ENCODE peak calls at places on chromosome 1, in five cellular contexts. D is HepG2, O is HCT116, W is K562, E is GM12878. A is an unnamed sample.

GRCh38 chr1:168004531-168004930 is 67.7 kb upstream of the MPC2 start:
- DNase-seq in D (no peak), O (no peak), W (no peak), E (no peak), A (no peak)

GRCh38 chr1:201536542-201536941 is 2.4 kb upstream of the NAV1 start:
- DNase-seq in D (no peak), O (peak; percentile 35), W (no peak), E (no peak), A (no peak)

GRCh38 chr1:147539122-147539575 is 2.2 kb upstream of the BCL9 start:
- DNase-seq in D (peak; percentile 77), O (peak; percentile 85), W (peak; percentile 19), E (no peak), A (no peak)

GRCh38 chr1:167752219-167752985 is 30.6 kb downstream of the MPZL1 start:
- DNase-seq in D (peak; percentile 25), O (no peak), W (no peak), E (no peak), A (no peak)

GRCh38 chr1:155179107-155180031 is 5.7 kb downstream of the TRIM46 start:
- DNase-seq in D (no peak), O (no peak), W (no peak), E (no peak), A (no peak)

GRCh38 chr1:53180951-53181350 is 15.7 kb upstream of the CPT2 start:
- DNase-seq in D (no peak), O (no peak), W (no peak), E (no peak), A (no peak)

GRCh38 chr1:174769961-174770549 is 229.7 kb upstream of the CACYBP start:
- DNase-seq in D (peak; percentile 49), O (peak; percentile 37), W (peak; percentile 30), E (peak; percentile 17), A (no peak)

GRCh38 chr1:213905315-213905714 is 82.5 kb upstream of the PROX1 start:
- DNase-seq in D (no peak), O (no peak), W (no peak), E (no peak), A (no peak)

GRCh38 chr1:10960406-10960805 is 52.0 kb upstream of the TARDBP start:
- DNase-seq in D (no peak), O (no peak), W (no peak), E (no peak), A (no peak)

GRCh38 chr1:182459949-182460348 is 10.0 kb downstream of the RGSL1 start:
- DNase-seq in D (no peak), O (no peak), W (no peak), E (no peak), A (no peak)

GRCh38 chr1:220874201-220874655 is 5.0 kb upstream of the HLX start:
- DNase-seq in D (peak; percentile 32), O (peak; percentile 16), W (peak; percentile 58), E (no peak), A (peak; percentile 74)

GRCh38 chr1:158117854-158118691 is 62.6 kb upstream of the CD1D start:
- DNase-seq in D (peak; percentile 28), O (peak; percentile 32), W (peak; percentile 37), E (no peak), A (peak; percentile 72)

GRCh38 chr1:92980732-92981647 is 19.7 kb upstream of the DIPK1A start:
- DNase-seq in D (no peak), O (no peak), W (no peak), E (no peak), A (no peak)

GRCh38 chr1:221440658-221441057 is 301.2 kb downstream of the DUSP10 start:
- DNase-seq in D (no peak), O (peak; percentile 22), W (no peak), E (no peak), A (no peak)

GRCh38 chr1:234528073-234528865 is 49.3 kb upstream of the TARBP1 start:
- DNase-seq in D (no peak), O (no peak), W (peak; percentile 57), E (no peak), A (no peak)
- TF ChIP-seq SRF in D (no peak), O (no peak), W (no peak), E (no peak), A (no peak)

GRCh38 chr1:218715961-218716669 is 371.0 kb downstream of the TGFB2 start:
- DNase-seq in D (no peak), O (no peak), W (no peak), E (no peak), A (no peak)

GRCh38 chr1:218718977-218719376 is 373.8 kb downstream of the TGFB2 start:
- DNase-seq in D (no peak), O (no peak), W (no peak), E (no peak), A (no peak)

GRCh38 chr1:218711884-218712674 is 366.9 kb downstream of the TGFB2 start:
- DNase-seq in D (no peak), O (no peak), W (no peak), E (no peak), A (no peak)

GRCh38 chr1:218718216-218718615 is 373.1 kb downstream of the TGFB2 start:
- DNase-seq in D (no peak), O (no peak), W (no peak), E (no peak), A (no peak)

DNA sequence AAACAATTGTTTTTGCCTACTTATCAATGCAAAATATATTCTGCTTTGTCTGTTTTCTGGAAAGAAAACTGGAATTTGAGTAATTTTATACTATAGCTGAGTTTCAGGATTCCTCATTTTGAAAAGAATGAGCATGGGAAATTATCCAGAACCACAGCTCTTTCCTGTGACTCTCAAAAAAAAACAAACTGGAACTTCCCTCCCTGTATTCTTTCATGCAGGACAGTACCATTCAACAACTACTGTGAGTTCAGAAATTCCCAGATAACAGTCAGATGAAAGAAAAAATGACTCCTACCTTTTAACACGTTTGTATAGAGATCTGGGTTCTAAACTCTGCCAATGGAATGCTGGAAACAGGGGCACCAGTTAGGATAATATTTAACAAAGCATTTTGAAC is 372.5 kb downstream of the TGFB2 start:
- DNase-seq in D (no peak), O (no peak), W (no peak), E (no peak), A (no peak)
- TF ChIP-seq SRF in D (no peak), O (no peak), W (no peak), E (no peak), A (no peak)

GRCh38 chr1:177863776-177864175 is 106.1 kb downstream of the SEC16B start:
- DNase-seq in D (no peak), O (no peak), W (no peak), E (no peak), A (no peak)
- TF ChIP-seq SRF in D (no peak), O (no peak), W (no peak), E (no peak), A (no peak)

GRCh38 chr1:207787776-207788175 is 35.9 kb downstream of the CD46 start:
- DNase-seq in D (no peak), O (no peak), W (no peak), E (no peak), A (no peak)
- TF ChIP-seq SRF in D (no peak), O (no peak), W (no peak), E (no peak), A (no peak)

DNA sequence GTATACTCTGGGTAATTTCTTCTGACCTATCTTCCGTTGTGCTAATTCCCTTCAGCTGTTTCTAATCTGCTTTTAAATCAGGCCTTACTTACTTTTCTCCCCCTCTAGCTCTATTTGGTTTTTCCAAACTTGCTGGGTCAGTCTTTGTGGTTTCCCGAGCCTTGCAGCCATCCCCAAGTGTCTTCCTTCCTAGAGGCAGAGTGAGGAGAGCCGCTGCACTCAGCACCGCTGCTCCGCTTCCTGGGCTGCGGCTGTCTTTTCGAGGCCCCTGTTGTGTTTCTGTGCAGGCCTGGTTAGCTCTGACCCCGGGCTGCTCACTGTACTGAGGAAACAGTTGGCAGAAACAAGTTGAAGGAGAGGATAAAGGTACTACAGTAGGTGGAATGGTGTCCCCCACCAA is 10.7 kb downstream of the WNT9A start:
- DNase-seq in D (no peak), O (no peak), W (no peak), E (no peak), A (no peak)
- TF ChIP-seq SRF in D (no peak), O (no peak), W (no peak), E (no peak), A (no peak)

GRCh38 chr1:225882699-225883615 is 777 bp upstream of the TMEM63A start:
- DNase-seq in D (peak; percentile 15), O (no peak), W (peak; percentile 64), E (no peak), A (no peak)
- TF ChIP-seq SRF in D (no peak), O (no peak), W (no peak), E (no peak), A (no peak)

DNA sequence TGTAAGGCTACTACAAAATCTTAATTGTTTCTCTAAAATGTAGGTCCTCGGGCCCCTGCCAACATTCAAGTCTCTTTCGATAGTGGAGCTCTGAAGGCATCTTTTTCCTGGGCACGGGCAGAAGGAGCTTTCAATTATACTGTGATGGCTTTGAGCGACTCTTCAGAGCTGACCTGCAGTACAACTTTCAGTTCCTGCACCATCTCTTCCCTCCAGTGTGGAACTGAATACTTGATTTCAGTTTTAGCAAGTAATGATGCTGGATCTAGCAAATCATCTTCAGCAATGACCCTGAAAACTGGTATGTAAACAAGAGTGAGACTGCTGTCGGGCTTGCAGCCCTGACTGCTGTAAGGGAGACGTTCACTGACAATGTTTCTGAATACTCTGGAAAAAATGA is 9.6 kb downstream of the FNDC7 start:
- DNase-seq in D (peak; percentile 14), O (no peak), W (no peak), E (no peak), A (no peak)
- TF ChIP-seq SRF in D (no peak), O (no peak), W (no peak), E (no peak), A (no peak)

GRCh38 chr1:222522105-222522915 is 25.6 kb downstream of the HHIPL2 start:
- DNase-seq in D (peak; percentile 54), O (no peak), W (no peak), E (no peak), A (no peak)

GRCh38 chr1:222523852-222524251 is 24.1 kb downstream of the HHIPL2 start:
- DNase-seq in D (no peak), O (no peak), W (no peak), E (no peak), A (no peak)

GRCh38 chr1:222525956-222526355 is 21.9 kb downstream of the HHIPL2 start:
- DNase-seq in D (no peak), O (no peak), W (no peak), E (no peak), A (no peak)

GRCh38 chr1:222521299-222522104 is 26.4 kb downstream of the HHIPL2 start:
- DNase-seq in D (peak; percentile 33), O (no peak), W (no peak), E (no peak), A (no peak)
- TF ChIP-seq SRF in D (no peak), O (no peak), W (no peak), E (no peak), A (no peak)

GRCh38 chr1:226217273-226217672 is 6.2 kb upstream of the MIXL1 start:
- DNase-seq in D (no peak), O (no peak), W (no peak), E (no peak), A (no peak)
- TF ChIP-seq SRF in D (no peak), O (no peak), W (no peak), E (no peak), A (no peak)